ENCODE peak calls at places on chromosomes 5 and 9, in six cellular contexts. Z, J, Q, G, E and R are unnamed samples.

GRCh38 chr5:76014005-76014404 is 69.2 kb upstream of the SV2C start:
- DNase-seq in Z (no peak), J (no peak), Q (no peak), G (no peak), E (no peak), R (no peak)

GRCh38 chr5:133569347-133569746 is 43.0 kb downstream of the FSTL4 start:
- DNase-seq in Z (no peak), J (no peak), Q (no peak), G (no peak), E (no peak), R (no peak)

GRCh38 chr5:90477073-90477472 is 2.4 kb downstream of the POLR3G start:
- DNase-seq in Z (no peak), J (no peak), Q (no peak), G (no peak), E (no peak), R (no peak)

GRCh38 chr9:74803366-74804017 is 84.2 kb downstream of the TRPM6 start:
- DNase-seq in Z (no peak), J (no peak), Q (no peak), G (no peak), E (no peak), R (no peak)

GRCh38 chr5:158277276-158277675 is 418.3 kb upstream of the CLINT1 start:
- DNase-seq in Z (no peak), J (no peak), Q (no peak), G (no peak), E (peak; percentile 42), R (no peak)

GRCh38 chr5:558326-558725 is 34.1 kb upstream of the SLC9A3 start:
- DNase-seq in Z (no peak), J (no peak), Q (no peak), G (no peak), E (no peak), R (no peak)

GRCh38 chr5:131991593-131992324 is 19.7 kb downstream of the ACSL6 start:
- DNase-seq in Z (no peak), J (no peak), Q (no peak), G (no peak), E (no peak), R (no peak)

GRCh38 chr9:982660-983240 is 6.3 kb downstream of the DMRT3 start:
- DNase-seq in Z (no peak), J (no peak), Q (no peak), G (no peak), E (no peak), R (no peak)

GRCh38 chr5:179867476-179867875 is 8.9 kb upstream of the MRNIP start:
- DNase-seq in Z (no peak), J (no peak), Q (no peak), G (peak; percentile 26), E (no peak), R (no peak)

GRCh38 chr9:95947118-95947517 is 71.6 kb downstream of the ERCC6L2 start:
- DNase-seq in Z (no peak), J (no peak), Q (no peak), G (no peak), E (no peak), R (no peak)

GRCh38 chr9:83151627-83152137 is 88.7 kb upstream of the RASEF start:
- DNase-seq in Z (no peak), J (no peak), Q (no peak), G (no peak), E (no peak), R (no peak)

GRCh38 chr5:78268361-78268760 is 26.1 kb downstream of the AP3B1 start:
- DNase-seq in Z (no peak), J (no peak), Q (no peak), G (no peak), E (no peak), R (no peak)

GRCh38 chr9:106860731-106861584 is 2.0 kb upstream of the ZNF462 start:
- DNase-seq in Z (peak; percentile 55), J (no peak), Q (no peak), G (peak; percentile 65), E (no peak), R (peak; percentile 50)

GRCh38 chr5:776862-777711 is 7.4 kb downstream of the ZDHHC11B start:
- DNase-seq in Z (no peak), J (no peak), Q (no peak), G (peak; percentile 20), E (no peak), R (no peak)

GRCh38 chr5:181167814-181168488 is 20.6 kb downstream of the OR2V2 start:
- DNase-seq in Z (peak; percentile 83), J (no peak), Q (no peak), G (peak; percentile 74), E (no peak), R (no peak)

GRCh38 chr9:36101916-36102741 is 34.4 kb upstream of the GLIPR2 start:
- DNase-seq in Z (no peak), J (no peak), Q (no peak), G (no peak), E (no peak), R (peak; percentile 44)

GRCh38 chr5:71892641-71893340 is 173.7 kb downstream of the CARTPT start:
- DNase-seq in Z (peak; percentile 64), J (no peak), Q (no peak), G (no peak), E (peak; percentile 60), R (no peak)

GRCh38 chr5:24102008-24102407 is 542.8 kb downstream of the CDH10 start:
- DNase-seq in Z (no peak), J (no peak), Q (no peak), G (no peak), E (no peak), R (no peak)

GRCh38 chr9:98766548-98766947 is 29.8 kb downstream of the ANKS6 start:
- DNase-seq in Z (no peak), J (no peak), Q (no peak), G (no peak), E (no peak), R (no peak)

GRCh38 chr5:50655810-50656205 is 10.6 kb upstream of the PARP8 start:
- DNase-seq in Z (no peak), J (no peak), Q (no peak), G (no peak), E (no peak), R (no peak)

GRCh38 chr9:38415846-38416245 is 8.4 kb downstream of the IGFBPL1 start:
- DNase-seq in Z (peak; percentile 49), J (no peak), Q (no peak), G (no peak), E (no peak), R (no peak)

GRCh38 chr5:53008751-53009150 is 19.6 kb downstream of the ITGA2 start:
- DNase-seq in Z (no peak), J (no peak), Q (no peak), G (no peak), E (no peak), R (no peak)

GRCh38 chr5:107247427-107247826 is 423.3 kb downstream of the EFNA5 start:
- DNase-seq in Z (no peak), J (no peak), Q (no peak), G (no peak), E (no peak), R (no peak)

GRCh38 chr5:54360089-54360488 is 49.7 kb upstream of the ARL15 start:
- DNase-seq in Z (no peak), J (no peak), Q (no peak), G (no peak), E (no peak), R (peak; percentile 18)